ENCODE peak calls at places on chromosomes 4 and X, in six cellular contexts. P is adrenal gland, R is cardiac fibroblast, N is colonic mucosa, Z is body of pancreas, S is thoracic aorta. I is an unnamed sample.

GRCh38 chrX:119041175-119041574 is 31.6 kb upstream of the CT47C1 start:
- DNase-seq in S (peak; percentile 43), R (peak; percentile 88), Z (peak; percentile 31), N (peak; percentile 51), P (peak; percentile 90), I (no peak)

GRCh38 chr4:175091649-175092048 is 173.5 kb downstream of the ADAM29 start:
- DNase-seq in S (no peak), Z (no peak), R (no peak), P (no peak), N (no peak), I (no peak)

GRCh38 chrX:120801426-120801825 is 74.2 kb downstream of the CT47B1 start:
- DNase-seq in R (no peak), S (no peak), Z (no peak), P (no peak), N (no peak), I (no peak)

GRCh38 chr4:101282076-101282844 is 65.1 kb downstream of the PPP3CA start:
- DNase-seq in P (no peak), S (no peak), N (no peak), Z (no peak), R (no peak), I (no peak)

GRCh38 chrX:38803609-38804480 is 2.6 kb downstream of the MID1IP1 start:
- DNase-seq in R (peak; percentile 82), P (peak; percentile 92), Z (peak; percentile 88), S (peak; percentile 31), N (peak; percentile 87), I (peak; percentile 84)

GRCh38 chr4:24625091-24625490 is 40.7 kb upstream of the DHX15 start:
- DNase-seq in N (no peak), S (no peak), P (no peak), R (no peak), Z (no peak), I (no peak)

GRCh38 chrX:20414781-20415445 is 148.2 kb upstream of the RPS6KA3 start:
- DNase-seq in P (no peak), N (no peak), Z (no peak), R (no peak), S (no peak), I (no peak)

GRCh38 chrX:65528705-65529340 is 5.8 kb downstream of the LAS1L start:
- DNase-seq in S (no peak), Z (peak; percentile 41), R (peak; percentile 39), P (peak; percentile 18), N (peak; percentile 59), I (peak; percentile 39)

GRCh38 chr4:41644288-41644914 is 104.1 kb downstream of the PHOX2B start:
- DNase-seq in N (peak; percentile 68), R (peak; percentile 58), S (no peak), P (peak; percentile 52), Z (peak; percentile 75), I (peak; percentile 3)

GRCh38 chrX:136754641-136755040 is 26.1 kb downstream of the ARHGEF6 start:
- DNase-seq in Z (no peak), P (no peak), S (no peak), R (peak; percentile 23), N (no peak), I (no peak)

GRCh38 chr4:187387709-187388108 is 607.9 kb upstream of the ZFP42 start:
- DNase-seq in R (peak; percentile 11), N (no peak), S (no peak), P (no peak), Z (no peak), I (no peak)

DNA sequence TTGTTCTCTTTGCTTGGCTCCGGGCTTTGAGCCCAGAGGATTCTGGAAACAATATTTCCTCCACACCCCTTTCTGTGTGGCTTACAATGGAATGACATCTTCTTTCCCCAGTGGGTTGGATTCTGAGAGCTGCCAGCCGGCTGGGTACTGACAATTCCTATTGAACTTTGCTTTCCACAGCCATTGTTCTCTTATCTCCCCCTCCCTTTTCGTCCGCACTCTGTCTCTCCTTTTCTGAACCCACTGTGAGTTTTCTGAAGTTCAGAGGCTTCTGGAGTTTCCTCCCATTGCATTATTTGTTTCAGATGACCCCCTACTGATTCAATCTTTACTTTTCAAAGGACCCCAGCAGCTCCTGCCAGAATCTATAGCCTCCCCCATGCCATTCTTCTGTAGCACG is 10.4 kb downstream of the SMPX start:
- DNase-seq in R (peak; percentile 37), N (no peak), Z (no peak), S (no peak), P (no peak), I (no peak)
- TF ChIP-seq CTCF in R (no peak), N (no peak), Z (no peak), S (no peak), P (no peak), I (no peak)

GRCh38 chrX:66731398-66731797 is 92.5 kb upstream of the EDA2R start:
- DNase-seq in R (peak; percentile 54), S (no peak), Z (no peak), N (no peak), P (no peak), I (peak; percentile 40)
- TF ChIP-seq CTCF in R (peak; percentile 31), S (peak; percentile 26), Z (no peak), N (peak; percentile 36), P (peak; percentile 34), I (peak; percentile 22)

GRCh38 chrX:48806088-48806487 is 4.2 kb downstream of the HDAC6 start:
- DNase-seq in S (no peak), P (no peak), R (peak; percentile 0), N (no peak), Z (no peak), I (peak; percentile 7)
- TF ChIP-seq CTCF in S (no peak), P (no peak), R (no peak), N (no peak), Z (no peak), I (no peak)

GRCh38 chr4:109298279-109299010 is 4.0 kb downstream of the COL25A1 start:
- DNase-seq in S (no peak), N (no peak), R (peak; percentile 6), Z (no peak), P (no peak), I (peak; percentile 26)
- TF ChIP-seq CTCF in S (peak; percentile 32), N (peak; percentile 36), R (peak; percentile 53), Z (peak; percentile 53), P (no peak), I (peak; percentile 40)

GRCh38 chr4:73019462-73020047 is 50.0 kb downstream of the COX18 start:
- DNase-seq in S (no peak), R (peak; percentile 63), N (no peak), Z (peak; percentile 14), P (no peak), I (peak; percentile 44)

GRCh38 chr4:73018595-73018994 is 50.9 kb downstream of the COX18 start:
- DNase-seq in S (no peak), R (no peak), Z (no peak), N (no peak), P (no peak), I (no peak)

DNA sequence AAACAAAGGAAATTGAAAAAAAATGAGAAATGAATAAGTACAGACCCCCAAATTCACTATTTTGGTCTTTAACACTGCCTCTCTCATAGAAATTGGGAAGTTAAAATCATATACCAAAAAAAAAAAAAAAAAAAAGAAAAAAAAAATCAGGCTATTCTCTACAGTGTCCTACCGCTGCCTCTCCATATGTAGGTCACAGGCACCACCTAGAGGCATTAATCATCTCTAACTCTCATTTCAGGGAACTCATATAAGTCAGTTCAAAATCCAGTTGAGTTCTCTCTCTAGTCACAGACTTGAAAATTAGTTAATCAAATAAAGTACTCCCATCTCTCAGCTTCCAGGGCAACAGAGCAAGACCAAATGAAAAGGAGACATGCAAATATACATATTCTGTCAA is 47.9 kb downstream of the COX18 start:
- DNase-seq in N (no peak), Z (no peak), S (no peak), P (no peak), R (peak; percentile 77), I (peak; percentile 49)
- TF ChIP-seq CTCF in N (no peak), Z (no peak), S (peak; percentile 20), P (no peak), R (peak; percentile 53), I (peak; percentile 27)

DNA sequence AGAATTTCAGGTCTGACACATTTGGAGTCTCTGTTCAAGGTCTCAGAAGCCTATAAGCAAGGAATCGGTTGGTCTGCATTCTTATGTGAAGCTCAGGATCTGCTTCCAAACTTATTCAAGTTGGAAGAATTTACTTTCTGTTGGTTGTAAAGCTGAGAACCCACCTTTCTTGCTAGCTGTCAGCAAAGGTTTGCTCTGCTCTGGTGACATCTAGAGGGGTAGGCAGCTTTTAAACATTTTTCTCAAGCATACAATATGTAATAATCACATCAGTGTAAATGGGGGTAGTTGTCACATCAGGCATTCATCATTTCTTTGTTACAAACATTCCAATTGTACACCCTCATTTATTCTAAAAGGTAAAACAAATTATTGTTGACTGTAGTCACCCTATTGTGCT is 935.2 kb downstream of the TRAM1L1 start:
- DNase-seq in S (no peak), R (no peak), P (no peak), N (no peak), Z (no peak), I (no peak)
- TF ChIP-seq CTCF in S (no peak), R (no peak), P (no peak), N (no peak), Z (no peak), I (peak; percentile 3)

I was measured in GM12865.